ENCODE peak calls at places on chromosomes 4 and X, in ten cellular contexts. F, M, C, I, J, R, G, S, A and L are unnamed samples. For H3K4me1, the result is how much of the 10 kb centered on the place peaks cover.

GRCh38 chr4:26568446-26568994 is 15.4 kb upstream of the TBC1D19 start:
- DNase-seq in F (no peak), M (peak), C (no peak), I (no peak), J (no peak), R (no peak), G (no peak), S (peak), A (peak), L (peak)

GRCh38 chrX:130994671-130995070 is 63.5 kb upstream of the ARHGAP36 start:
- DNase-seq in F (no peak), M (no peak), C (peak), I (peak), J (no peak), R (no peak), G (no peak), S (peak), A (peak), L (peak)

GRCh38 chrX:25191403-25191802 is 175.6 kb upstream of the ARX start:
- DNase-seq in F (no peak), M (no peak), C (no peak), I (no peak), J (no peak), R (no peak), G (no peak), S (no peak), A (peak), L (no peak)

GRCh38 chr4:99209671-99210070 is 9.4 kb downstream of the ADH6 start:
- DNase-seq in F (no peak), M (no peak), C (no peak), I (no peak), J (no peak), R (no peak), G (no peak), S (no peak), A (peak), L (no peak)

GRCh38 chr4:183101956-183102480 is 3.0 kb downstream of the WWC2 start:
- DNase-seq in F (no peak), M (peak), C (no peak), I (no peak), J (no peak), R (no peak), G (no peak), S (no peak), A (no peak), L (no peak)

GRCh38 chr4:127470290-127470809 is 162.4 kb upstream of the INTU start:
- DNase-seq in F (no peak), M (no peak), C (no peak), I (no peak), J (no peak), R (peak), G (no peak), S (no peak), A (no peak), L (no peak)

GRCh38 chr4:179867300-179867878 is 2375.8 kb upstream of the TENM3 start:
- DNase-seq in F (peak), M (peak), C (no peak), I (peak), J (no peak), R (no peak), G (peak), S (no peak), A (peak), L (peak)

GRCh38 chrX:31227250-31227649 is 155.4 kb upstream of the FTHL17 start:
- DNase-seq in F (no peak), M (no peak), C (no peak), I (no peak), J (no peak), R (no peak), G (no peak), S (no peak), A (no peak), L (no peak)

GRCh38 chrX:68179355-68179754 is 253.9 kb downstream of the OPHN1 start:
- DNase-seq in F (no peak), M (no peak), C (no peak), I (no peak), J (no peak), R (no peak), G (no peak), S (no peak), A (no peak), L (no peak)

GRCh38 chr4:58075724-58076123 is 965.5 kb upstream of the IGFBP7 start:
- DNase-seq in F (no peak), M (no peak), C (no peak), I (no peak), J (no peak), R (no peak), G (no peak), S (no peak), A (no peak), L (no peak)

GRCh38 chr4:58081356-58081755 is 971.2 kb upstream of the IGFBP7 start:
- DNase-seq in F (no peak), M (no peak), C (no peak), I (no peak), J (no peak), R (no peak), G (no peak), S (no peak), A (no peak), L (no peak)
- H3K4me1 ChIP-seq in F (under half), M (under half), C (under half), I (under half), J (under half), R (under half), G (under half), S (under half), A (under half), L (under half)

GRCh38 chr4:175999944-176000343 is 65.7 kb upstream of the WDR17 start:
- DNase-seq in F (no peak), M (no peak), C (no peak), I (no peak), J (no peak), R (no peak), G (no peak), S (no peak), A (peak), L (no peak)
- H3K4me3 ChIP-seq in F (no peak), M (no peak), C (no peak), I (no peak), J (no peak), R (no peak), G (no peak), S (no peak), A (no peak), L (no peak)

GRCh38 chrX:19772759-19773623 is 114.4 kb downstream of the SH3KBP1 start:
- DNase-seq in F (no peak), M (no peak), C (no peak), I (no peak), J (no peak), R (no peak), G (no peak), S (peak), A (no peak), L (peak)
- H3K4me1 ChIP-seq in F (under half), M (under half), C (half or more), I (under half), J (under half), R (under half), G (under half), S (under half), A (under half), L (under half)

GRCh38 chrX:136779346-136779781 is 1.4 kb downstream of the ARHGEF6 start:
- DNase-seq in F (no peak), M (no peak), C (peak), I (no peak), J (no peak), R (no peak), G (no peak), S (no peak), A (no peak), L (no peak)
- H3K4me3 ChIP-seq in F (peak), M (no peak), C (peak), I (no peak), J (peak), R (peak), G (peak), S (no peak), A (no peak), L (no peak)

DNA sequence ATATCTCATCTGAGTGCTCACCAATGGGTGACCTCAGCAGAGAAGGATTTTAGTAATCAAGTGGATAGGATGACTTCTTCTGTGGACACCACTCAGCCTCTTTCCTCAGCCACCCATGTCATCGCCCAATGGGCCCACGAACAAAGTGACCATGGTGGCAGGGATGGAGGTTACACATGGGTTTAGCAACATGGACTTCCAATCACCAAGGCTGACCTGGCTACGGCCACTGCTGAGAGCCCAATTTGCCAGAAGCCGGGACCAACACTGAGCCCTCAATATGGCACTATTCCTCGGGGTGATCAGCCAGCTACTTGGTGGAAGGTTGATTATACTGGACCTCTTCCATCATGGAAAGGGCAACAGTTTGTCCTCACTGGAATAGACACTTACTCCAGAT is 97.4 kb downstream of the LCORL start:
- DNase-seq in F (no peak), M (no peak), C (no peak), I (no peak), J (no peak), R (no peak), G (no peak), S (no peak), A (no peak), L (no peak)
- H3K4me1 ChIP-seq in F (under half), M (under half), C (under half), I (under half), J (under half), R (under half), G (under half), S (under half), A (under half), L (under half)

GRCh38 chr4:113236916-113237315 is 187.5 kb downstream of the ANK2 start:
- DNase-seq in F (no peak), M (no peak), C (no peak), I (no peak), J (no peak), R (no peak), G (no peak), S (no peak), A (no peak), L (no peak)

GRCh38 chr4:113232194-113232593 is 182.7 kb downstream of the ANK2 start:
- DNase-seq in F (no peak), M (no peak), C (no peak), I (no peak), J (no peak), R (no peak), G (no peak), S (no peak), A (no peak), L (no peak)
- H3K4me3 ChIP-seq in F (no peak), M (no peak), C (no peak), I (no peak), J (no peak), R (no peak), G (no peak), S (no peak), A (no peak), L (no peak)

GRCh38 chr4:81490761-81491160 is 19.1 kb upstream of the RASGEF1B start:
- DNase-seq in F (no peak), M (no peak), C (peak), I (no peak), J (no peak), R (no peak), G (no peak), S (no peak), A (no peak), L (no peak)

GRCh38 chr4:81495308-81495707 is 23.6 kb upstream of the RASGEF1B start:
- DNase-seq in F (no peak), M (no peak), C (no peak), I (no peak), J (no peak), R (no peak), G (no peak), S (no peak), A (no peak), L (no peak)

GRCh38 chr4:81491943-81492342 is 20.2 kb upstream of the RASGEF1B start:
- DNase-seq in F (no peak), M (peak), C (peak), I (no peak), J (no peak), R (no peak), G (no peak), S (no peak), A (no peak), L (no peak)

GRCh38 chr4:81492596-81492995 is 20.9 kb upstream of the RASGEF1B start:
- DNase-seq in F (no peak), M (peak), C (no peak), I (no peak), J (no peak), R (no peak), G (no peak), S (no peak), A (no peak), L (no peak)

DNA sequence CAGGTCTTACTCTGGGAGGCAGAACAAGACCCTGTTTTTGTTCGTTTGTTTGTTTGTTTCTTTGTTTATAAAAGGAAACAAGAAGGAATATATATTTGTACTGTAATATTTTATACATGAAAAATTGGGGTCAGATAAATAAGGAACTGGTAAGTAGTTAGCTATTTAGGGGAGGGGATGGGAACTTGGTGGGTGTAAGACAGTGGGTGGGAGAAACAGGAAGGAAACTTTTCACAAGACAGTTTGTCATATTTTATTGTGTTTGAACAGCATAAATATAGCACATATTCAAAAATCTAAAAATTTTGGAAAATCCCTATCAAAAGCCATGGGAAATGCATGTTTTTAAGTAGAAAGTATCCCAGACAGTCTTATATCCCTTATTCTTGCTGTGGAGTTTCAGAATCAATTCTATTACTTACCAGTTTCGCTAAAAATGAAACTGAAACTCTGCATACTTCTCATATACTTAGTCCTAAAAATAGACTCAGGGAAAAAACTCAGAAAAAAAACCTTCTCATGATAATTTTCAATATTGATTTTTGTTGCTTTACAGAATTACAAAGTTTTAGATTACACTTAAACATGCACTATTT is 22.3 kb upstream of the RASGEF1B start:
- DNase-seq in F (no peak), M (no peak), C (peak), I (no peak), J (no peak), R (no peak), G (no peak), S (no peak), A (no peak), L (no peak)
- H3K4me1 ChIP-seq in F (under half), M (under half), C (under half), I (under half), J (under half), R (under half), G (under half), S (under half), A (under half), L (under half)

DNA sequence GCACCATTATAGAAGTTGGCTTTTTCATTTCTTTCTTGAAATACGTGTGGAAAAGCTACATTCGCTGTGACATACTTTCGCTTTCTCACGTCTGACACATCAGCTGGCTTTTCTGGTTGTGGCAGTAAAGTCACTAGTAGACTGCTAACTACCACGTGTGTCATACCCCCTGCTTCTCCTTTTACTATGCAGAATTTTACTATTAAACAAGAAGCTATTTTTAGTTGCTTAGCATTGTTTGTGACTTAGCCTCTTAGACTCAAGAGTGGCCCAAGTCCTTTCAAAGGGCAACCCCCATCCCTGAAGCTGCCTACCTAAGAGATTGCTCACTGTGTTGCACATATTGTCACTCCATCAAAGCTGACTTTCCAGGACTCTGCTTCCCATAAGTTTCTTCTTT is 2.1 kb upstream of the IL2 start:
- DNase-seq in F (no peak), M (no peak), C (peak), I (no peak), J (no peak), R (no peak), G (no peak), S (peak), A (peak), L (no peak)
- H3K4me3 ChIP-seq in F (no peak), M (no peak), C (peak), I (no peak), J (no peak), R (peak), G (peak), S (peak), A (no peak), L (peak)

DNA sequence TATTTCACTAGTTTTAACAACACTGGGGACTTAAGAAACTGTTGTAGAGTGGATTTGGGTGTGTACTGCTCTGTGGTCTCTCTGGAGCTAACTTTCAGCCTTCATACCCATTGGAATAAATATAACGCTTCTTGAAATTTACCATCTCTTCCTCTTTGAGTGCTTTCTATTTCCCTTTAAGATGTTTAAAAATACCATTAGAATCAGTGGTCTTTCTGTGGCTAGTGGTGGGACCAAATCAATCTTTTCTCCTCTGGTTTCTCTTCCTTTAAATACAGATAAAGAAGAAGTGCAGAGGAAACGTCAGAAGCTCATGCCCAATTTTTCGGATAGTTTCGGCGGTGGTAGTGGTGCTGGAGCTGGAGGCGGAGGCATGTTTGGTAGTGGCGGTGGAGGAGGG is 92.0 kb downstream of the NFKB1 start:
- DNase-seq in F (no peak), M (no peak), C (no peak), I (no peak), J (no peak), R (no peak), G (no peak), S (no peak), A (no peak), L (no peak)
- H3K4me1 ChIP-seq in F (under half), M (under half), C (under half), I (under half), J (under half), R (under half), G (under half), S (under half), A (under half), L (under half)